ENCODE peak calls at places on chromosome 7, in four cellular contexts. One of them, this sample, is unnamed. For H3K27me3, the result is how much of the 10 kb centered on the place peaks cover.

GRCh38 chr7:135392701-135393100 is 117.2 kb downstream of the CNOT4 start:
- DNase-seq in naive thymus-derived CD4-positive, alpha-beta T cell: no peak
- DNase-seq in upper lobe of left lung: no peak
- DNase-seq in lower lobe of right lung: no peak
- DNase-seq in this sample: no peak

GRCh38 chr7:82624337-82624736 is 180.8 kb upstream of the CACNA2D1 start:
- DNase-seq in naive thymus-derived CD4-positive, alpha-beta T cell: no peak
- DNase-seq in upper lobe of left lung: no peak
- DNase-seq in lower lobe of right lung: no peak
- DNase-seq in this sample: no peak

GRCh38 chr7:142494021-142494420 is 236.2 kb upstream of the PRSS58 start:
- DNase-seq in naive thymus-derived CD4-positive, alpha-beta T cell: no peak
- DNase-seq in upper lobe of left lung: no peak
- DNase-seq in lower lobe of right lung: no peak
- DNase-seq in this sample: no peak

GRCh38 chr7:149027560-149028345 is 552 bp downstream of the PDIA4 start:
- DNase-seq in naive thymus-derived CD4-positive, alpha-beta T cell: no peak
- DNase-seq in upper lobe of left lung: no peak
- DNase-seq in lower lobe of right lung: no peak
- DNase-seq in this sample: peak

GRCh38 chr7:112994666-112995065 is 92.0 kb downstream of the GPR85 start:
- DNase-seq in naive thymus-derived CD4-positive, alpha-beta T cell: no peak
- DNase-seq in upper lobe of left lung: no peak
- DNase-seq in lower lobe of right lung: no peak
- DNase-seq in this sample: no peak

GRCh38 chr7:39592586-39592985 is 26.4 kb downstream of the YAE1 start:
- DNase-seq in naive thymus-derived CD4-positive, alpha-beta T cell: no peak
- DNase-seq in upper lobe of left lung: no peak
- DNase-seq in lower lobe of right lung: no peak
- DNase-seq in this sample: no peak

GRCh38 chr7:42597296-42597695 is 314.6 kb downstream of the C7orf25 start:
- DNase-seq in naive thymus-derived CD4-positive, alpha-beta T cell: no peak
- DNase-seq in upper lobe of left lung: no peak
- DNase-seq in lower lobe of right lung: no peak
- DNase-seq in this sample: no peak

GRCh38 chr7:25564980-25565379 is 336.7 kb upstream of the NPVF start:
- DNase-seq in naive thymus-derived CD4-positive, alpha-beta T cell: no peak
- DNase-seq in upper lobe of left lung: no peak
- DNase-seq in lower lobe of right lung: no peak
- DNase-seq in this sample: no peak

GRCh38 chr7:148022832-148023231 is 567.7 kb upstream of the C7orf33 start:
- DNase-seq in naive thymus-derived CD4-positive, alpha-beta T cell: no peak
- DNase-seq in upper lobe of left lung: no peak
- DNase-seq in lower lobe of right lung: no peak
- DNase-seq in this sample: no peak

GRCh38 chr7:142870575-142871259 is 14.8 kb downstream of the TRPV6 start:
- DNase-seq in naive thymus-derived CD4-positive, alpha-beta T cell: no peak
- DNase-seq in upper lobe of left lung: no peak
- DNase-seq in lower lobe of right lung: no peak
- DNase-seq in this sample: no peak

GRCh38 chr7:157708896-157709295 is 372.1 kb downstream of the DNAJB6 start:
- DNase-seq in naive thymus-derived CD4-positive, alpha-beta T cell: no peak
- DNase-seq in upper lobe of left lung: no peak
- DNase-seq in lower lobe of right lung: peak
- DNase-seq in this sample: no peak

GRCh38 chr7:55105952-55106351 is 87.1 kb downstream of the EGFR start:
- DNase-seq in naive thymus-derived CD4-positive, alpha-beta T cell: no peak
- DNase-seq in upper lobe of left lung: no peak
- DNase-seq in lower lobe of right lung: no peak
- DNase-seq in this sample: no peak

GRCh38 chr7:92731327-92732063 is 104.9 kb downstream of the CDK6 start:
- DNase-seq in naive thymus-derived CD4-positive, alpha-beta T cell: no peak
- DNase-seq in upper lobe of left lung: no peak
- DNase-seq in lower lobe of right lung: no peak
- DNase-seq in this sample: no peak

GRCh38 chr7:66307591-66308215 is 102.6 kb downstream of the TPST1 start:
- DNase-seq in naive thymus-derived CD4-positive, alpha-beta T cell: no peak
- DNase-seq in upper lobe of left lung: no peak
- DNase-seq in lower lobe of right lung: no peak
- DNase-seq in this sample: no peak

GRCh38 chr7:100120518-100121085 is 1.2 kb downstream of the CNPY4 start:
- DNase-seq in naive thymus-derived CD4-positive, alpha-beta T cell: no peak
- DNase-seq in upper lobe of left lung: no peak
- DNase-seq in lower lobe of right lung: no peak
- DNase-seq in this sample: no peak

GRCh38 chr7:96414931-96415292 is 93.0 kb upstream of the SLC25A13 start:
- DNase-seq in naive thymus-derived CD4-positive, alpha-beta T cell: peak
- DNase-seq in upper lobe of left lung: no peak
- DNase-seq in lower lobe of right lung: no peak
- DNase-seq in this sample: peak

GRCh38 chr7:29127527-29127926 is 18.8 kb downstream of the CPVL start:
- DNase-seq in naive thymus-derived CD4-positive, alpha-beta T cell: no peak
- DNase-seq in upper lobe of left lung: no peak
- DNase-seq in lower lobe of right lung: no peak
- DNase-seq in this sample: no peak

GRCh38 chr7:95517870-95518269 is 32.1 kb downstream of the ASB4 start:
- DNase-seq in naive thymus-derived CD4-positive, alpha-beta T cell: no peak
- DNase-seq in upper lobe of left lung: no peak
- DNase-seq in lower lobe of right lung: no peak
- DNase-seq in this sample: no peak

GRCh38 chr7:156836443-156836842 is 56.5 kb downstream of the LMBR1 start:
- DNase-seq in naive thymus-derived CD4-positive, alpha-beta T cell: no peak
- DNase-seq in upper lobe of left lung: no peak
- DNase-seq in lower lobe of right lung: no peak
- DNase-seq in this sample: no peak

GRCh38 chr7:33773053-33773452 is 132.3 kb upstream of the BMPER start:
- DNase-seq in naive thymus-derived CD4-positive, alpha-beta T cell: no peak
- DNase-seq in upper lobe of left lung: no peak
- DNase-seq in lower lobe of right lung: no peak
- DNase-seq in this sample: no peak

GRCh38 chr7:24865994-24866615 is 108.8 kb upstream of the GSDME start:
- DNase-seq in naive thymus-derived CD4-positive, alpha-beta T cell: no peak
- DNase-seq in upper lobe of left lung: no peak
- DNase-seq in lower lobe of right lung: no peak
- DNase-seq in this sample: no peak

GRCh38 chr7:22150221-22150620 is 204.5 kb upstream of the CDCA7L start:
- DNase-seq in naive thymus-derived CD4-positive, alpha-beta T cell: no peak
- DNase-seq in upper lobe of left lung: no peak
- DNase-seq in lower lobe of right lung: no peak
- DNase-seq in this sample: no peak

GRCh38 chr7:44052771-44053365 is 8.4 kb downstream of the DBNL start:
- DNase-seq in naive thymus-derived CD4-positive, alpha-beta T cell: no peak
- DNase-seq in upper lobe of left lung: no peak
- DNase-seq in lower lobe of right lung: no peak
- DNase-seq in this sample: no peak

GRCh38 chr7:154231732-154232131 is 179.5 kb downstream of the DPP6 start:
- DNase-seq in naive thymus-derived CD4-positive, alpha-beta T cell: no peak
- DNase-seq in upper lobe of left lung: no peak
- DNase-seq in lower lobe of right lung: no peak
- DNase-seq in this sample: no peak

GRCh38 chr7:145183069-145183468 is 347.2 kb upstream of the TPK1 start:
- DNase-seq in naive thymus-derived CD4-positive, alpha-beta T cell: no peak
- DNase-seq in upper lobe of left lung: no peak
- DNase-seq in lower lobe of right lung: no peak
- DNase-seq in this sample: no peak

GRCh38 chr7:140070546-140070945 is 7.8 kb upstream of the PARP12 start:
- DNase-seq in naive thymus-derived CD4-positive, alpha-beta T cell: no peak
- DNase-seq in upper lobe of left lung: no peak
- DNase-seq in lower lobe of right lung: no peak
- DNase-seq in this sample: no peak

GRCh38 chr7:49703876-49704275 is 69.6 kb upstream of the VWC2 start:
- DNase-seq in naive thymus-derived CD4-positive, alpha-beta T cell: no peak
- DNase-seq in upper lobe of left lung: no peak
- DNase-seq in lower lobe of right lung: no peak
- DNase-seq in this sample: no peak
- H3K27me3 ChIP-seq in naive thymus-derived CD4-positive, alpha-beta T cell: under half
- H3K27me3 ChIP-seq in upper lobe of left lung: under half
- H3K27me3 ChIP-seq in lower lobe of right lung: under half
- H3K27me3 ChIP-seq in this sample: under half

GRCh38 chr7:27132214-27132613 is 1.7 kb upstream of the HOXA4 start:
- DNase-seq in naive thymus-derived CD4-positive, alpha-beta T cell: no peak
- DNase-seq in upper lobe of left lung: no peak
- DNase-seq in lower lobe of right lung: no peak
- DNase-seq in this sample: no peak

GRCh38 chr7:27134392-27134791 is 3.8 kb upstream of the HOXA4 start:
- DNase-seq in naive thymus-derived CD4-positive, alpha-beta T cell: no peak
- DNase-seq in upper lobe of left lung: no peak
- DNase-seq in lower lobe of right lung: no peak
- DNase-seq in this sample: no peak

GRCh38 chr7:27131390-27131819 is 848 bp upstream of the HOXA4 start:
- DNase-seq in naive thymus-derived CD4-positive, alpha-beta T cell: no peak
- DNase-seq in upper lobe of left lung: no peak
- DNase-seq in lower lobe of right lung: no peak
- DNase-seq in this sample: no peak

GRCh38 chr7:27132978-27133377 is 2.4 kb upstream of the HOXA4 start:
- DNase-seq in naive thymus-derived CD4-positive, alpha-beta T cell: no peak
- DNase-seq in upper lobe of left lung: no peak
- DNase-seq in lower lobe of right lung: no peak
- DNase-seq in this sample: no peak

GRCh38 chr7:27133409-27134157 is 3.0 kb upstream of the HOXA4 start:
- DNase-seq in naive thymus-derived CD4-positive, alpha-beta T cell: no peak
- DNase-seq in upper lobe of left lung: no peak
- DNase-seq in lower lobe of right lung: no peak
- DNase-seq in this sample: no peak
- H3K27me3 ChIP-seq in naive thymus-derived CD4-positive, alpha-beta T cell: under half
- H3K27me3 ChIP-seq in upper lobe of left lung: under half
- H3K27me3 ChIP-seq in lower lobe of right lung: under half
- H3K27me3 ChIP-seq in this sample: under half

DNA sequence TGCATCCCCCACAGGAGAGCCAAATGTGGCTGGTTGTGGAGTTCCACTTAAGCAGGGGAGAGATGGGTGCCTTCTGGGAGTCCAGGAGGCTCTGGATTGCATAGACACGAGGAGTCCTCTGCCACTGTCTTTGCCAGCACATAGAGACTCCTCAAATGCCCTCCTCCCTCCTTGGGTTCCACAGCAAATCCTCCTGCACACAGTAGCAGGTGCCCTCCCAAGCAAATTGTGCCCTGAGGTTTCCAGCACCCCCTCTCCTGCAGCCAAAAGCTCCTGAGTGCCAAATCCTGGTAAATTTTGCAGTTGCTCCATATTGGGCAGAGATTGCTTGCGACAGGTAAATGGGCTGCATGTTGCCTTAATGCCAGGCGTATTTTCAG is 5.8 kb downstream of the EVX1 start:
- DNase-seq in naive thymus-derived CD4-positive, alpha-beta T cell: no peak
- DNase-seq in upper lobe of left lung: no peak
- DNase-seq in lower lobe of right lung: no peak
- DNase-seq in this sample: no peak
- H3K27me3 ChIP-seq in naive thymus-derived CD4-positive, alpha-beta T cell: under half
- H3K27me3 ChIP-seq in upper lobe of left lung: under half
- H3K27me3 ChIP-seq in lower lobe of right lung: half or more
- H3K27me3 ChIP-seq in this sample: half or more

GRCh38 chr7:7347045-7347444 is 164.7 kb downstream of the C1GALT1 start:
- DNase-seq in naive thymus-derived CD4-positive, alpha-beta T cell: no peak
- DNase-seq in upper lobe of left lung: no peak
- DNase-seq in lower lobe of right lung: no peak
- DNase-seq in this sample: no peak
- H3K27me3 ChIP-seq in naive thymus-derived CD4-positive, alpha-beta T cell: under half
- H3K27me3 ChIP-seq in upper lobe of left lung: under half
- H3K27me3 ChIP-seq in lower lobe of right lung: under half
- H3K27me3 ChIP-seq in this sample: under half

GRCh38 chr7:128167316-128167691 is 73.8 kb upstream of the LEP start:
- DNase-seq in naive thymus-derived CD4-positive, alpha-beta T cell: no peak
- DNase-seq in upper lobe of left lung: peak
- DNase-seq in lower lobe of right lung: no peak
- DNase-seq in this sample: peak
- H3K27me3 ChIP-seq in naive thymus-derived CD4-positive, alpha-beta T cell: under half
- H3K27me3 ChIP-seq in upper lobe of left lung: under half
- H3K27me3 ChIP-seq in lower lobe of right lung: half or more
- H3K27me3 ChIP-seq in this sample: under half

GRCh38 chr7:76233538-76234281 is 32.0 kb downstream of the SRRM3 start:
- DNase-seq in naive thymus-derived CD4-positive, alpha-beta T cell: no peak
- DNase-seq in upper lobe of left lung: no peak
- DNase-seq in lower lobe of right lung: no peak
- DNase-seq in this sample: no peak

GRCh38 chr7:76230214-76230613 is 28.5 kb downstream of the SRRM3 start:
- DNase-seq in naive thymus-derived CD4-positive, alpha-beta T cell: no peak
- DNase-seq in upper lobe of left lung: no peak
- DNase-seq in lower lobe of right lung: no peak
- DNase-seq in this sample: no peak

GRCh38 chr7:76232698-76233097 is 31.0 kb downstream of the SRRM3 start:
- DNase-seq in naive thymus-derived CD4-positive, alpha-beta T cell: no peak
- DNase-seq in upper lobe of left lung: no peak
- DNase-seq in lower lobe of right lung: no peak
- DNase-seq in this sample: no peak

GRCh38 chr7:76231583-76231982 is 29.9 kb downstream of the SRRM3 start:
- DNase-seq in naive thymus-derived CD4-positive, alpha-beta T cell: no peak
- DNase-seq in upper lobe of left lung: no peak
- DNase-seq in lower lobe of right lung: no peak
- DNase-seq in this sample: no peak

GRCh38 chr7:76231071-76231470 is 29.4 kb downstream of the SRRM3 start:
- DNase-seq in naive thymus-derived CD4-positive, alpha-beta T cell: no peak
- DNase-seq in upper lobe of left lung: no peak
- DNase-seq in lower lobe of right lung: no peak
- DNase-seq in this sample: no peak
- H3K27me3 ChIP-seq in naive thymus-derived CD4-positive, alpha-beta T cell: under half
- H3K27me3 ChIP-seq in upper lobe of left lung: under half
- H3K27me3 ChIP-seq in lower lobe of right lung: half or more
- H3K27me3 ChIP-seq in this sample: under half

GRCh38 chr7:27185013-27185707 is at the start of gene HOXA11:
- DNase-seq in naive thymus-derived CD4-positive, alpha-beta T cell: no peak
- DNase-seq in upper lobe of left lung: peak
- DNase-seq in lower lobe of right lung: no peak
- DNase-seq in this sample: no peak

GRCh38 chr7:27187158-27187701 is 2.2 kb upstream of the HOXA11 start:
- DNase-seq in naive thymus-derived CD4-positive, alpha-beta T cell: no peak
- DNase-seq in upper lobe of left lung: no peak
- DNase-seq in lower lobe of right lung: no peak
- DNase-seq in this sample: no peak

GRCh38 chr7:27187702-27188665 is 3.0 kb upstream of the HOXA11 start:
- DNase-seq in naive thymus-derived CD4-positive, alpha-beta T cell: no peak
- DNase-seq in upper lobe of left lung: peak
- DNase-seq in lower lobe of right lung: no peak
- DNase-seq in this sample: no peak

GRCh38 chr7:27185708-27186449 is 847 bp upstream of the HOXA11 start:
- DNase-seq in naive thymus-derived CD4-positive, alpha-beta T cell: no peak
- DNase-seq in upper lobe of left lung: no peak
- DNase-seq in lower lobe of right lung: no peak
- DNase-seq in this sample: no peak

DNA sequence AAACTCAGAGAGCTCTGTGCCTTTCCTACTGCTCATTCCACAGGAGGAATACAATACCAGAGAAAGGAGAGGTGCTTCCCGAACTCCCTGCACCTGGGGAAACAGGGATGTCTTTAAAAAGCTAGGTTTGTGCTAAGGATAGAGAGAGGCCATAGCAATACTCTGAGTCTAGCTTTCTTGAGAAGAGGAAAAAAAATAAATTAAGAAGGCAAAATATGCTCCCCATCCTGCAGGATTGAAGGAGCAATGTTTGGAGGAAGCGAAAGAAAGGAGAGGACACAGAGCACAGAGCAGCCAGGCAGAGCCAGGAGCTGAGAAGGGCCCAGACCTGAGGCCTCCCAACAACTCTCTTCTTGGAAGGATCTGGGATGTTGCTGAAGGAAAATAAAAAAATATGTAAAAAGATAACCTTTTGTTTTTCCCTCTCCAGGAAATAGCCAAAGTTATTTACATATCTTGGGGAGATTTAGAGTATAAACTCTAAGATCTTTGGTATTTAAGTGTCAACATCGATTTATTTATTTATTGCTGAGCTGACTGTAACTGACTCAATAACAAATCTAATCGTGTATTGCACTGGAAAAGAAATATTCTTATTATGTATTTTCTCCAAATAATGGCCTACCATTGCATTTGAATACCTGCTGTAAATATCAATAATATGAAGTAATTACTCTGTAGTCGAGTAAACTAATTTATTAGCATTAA is 1.6 kb upstream of the HOXA11 start:
- DNase-seq in naive thymus-derived CD4-positive, alpha-beta T cell: no peak
- DNase-seq in upper lobe of left lung: no peak
- DNase-seq in lower lobe of right lung: no peak
- DNase-seq in this sample: no peak
- H3K27me3 ChIP-seq in naive thymus-derived CD4-positive, alpha-beta T cell: half or more
- H3K27me3 ChIP-seq in upper lobe of left lung: under half
- H3K27me3 ChIP-seq in lower lobe of right lung: half or more
- H3K27me3 ChIP-seq in this sample: half or more

This sample was measured in CD4-positive, alpha-beta memory T cell.